ENCODE peak calls at places on chromosomes 1 and 21, in six cellular contexts. T, I, E, X, B and R are unnamed samples.

GRCh38 chr21:42366292-42367010 is at the start of gene TFF1:
- DNase-seq in T (peak; percentile 58), I (no peak), E (no peak), X (no peak), B (no peak), R (no peak)

GRCh38 chr1:162903246-162903645 is 42.3 kb upstream of the CCDC190 start:
- DNase-seq in T (no peak), I (no peak), E (no peak), X (no peak), B (no peak), R (no peak)

GRCh38 chr1:227546055-227546454 is 17.3 kb upstream of the ZNF678 start:
- DNase-seq in T (no peak), I (no peak), E (no peak), X (no peak), B (no peak), R (no peak)

GRCh38 chr1:184945678-184946412 is 28.5 kb downstream of the NIBAN1 start:
- DNase-seq in T (no peak), I (no peak), E (peak; percentile 79), X (no peak), B (no peak), R (no peak)

GRCh38 chr1:153520818-153521476 is 14.8 kb downstream of the S100A6 start:
- DNase-seq in T (no peak), I (no peak), E (no peak), X (no peak), B (peak; percentile 32), R (no peak)

GRCh38 chr1:3963554-3963953 is 63.5 kb upstream of the C1orf174 start:
- DNase-seq in T (no peak), I (no peak), E (no peak), X (no peak), B (no peak), R (no peak)

GRCh38 chr1:116409751-116410182 is 36.7 kb downstream of the ATP1A1 start:
- DNase-seq in T (no peak), I (no peak), E (no peak), X (no peak), B (peak; percentile 74), R (no peak)

GRCh38 chr1:33387512-33388079 is 43.3 kb downstream of the PHC2 start:
- DNase-seq in T (no peak), I (no peak), E (peak; percentile 95), X (no peak), B (peak; percentile 76), R (no peak)

GRCh38 chr1:150009604-150010387 is 730 bp downstream of the OTUD7B start:
- DNase-seq in T (peak; percentile 68), I (peak; percentile 14), E (peak; percentile 94), X (peak; percentile 64), B (peak; percentile 78), R (peak; percentile 38)

GRCh38 chr1:12177999-12178441 is 11.2 kb downstream of the TNFRSF1B start:
- DNase-seq in T (peak; percentile 27), I (no peak), E (peak; percentile 94), X (peak; percentile 99), B (peak; percentile 42), R (no peak)

GRCh38 chr1:227864882-227865281 is 49.4 kb downstream of the PRSS38 start:
- DNase-seq in T (no peak), I (no peak), E (no peak), X (no peak), B (no peak), R (no peak)

GRCh38 chr1:24775348-24775747 is 30.1 kb downstream of the CLIC4 start:
- DNase-seq in T (no peak), I (no peak), E (no peak), X (no peak), B (no peak), R (no peak)

GRCh38 chr21:35136586-35137254 is 87.6 kb upstream of the RUNX1 start:
- DNase-seq in T (peak; percentile 65), I (no peak), E (peak; percentile 40), X (no peak), B (peak; percentile 82), R (no peak)

GRCh38 chr1:167860231-167860923 is 53.6 kb downstream of the ADCY10 start:
- DNase-seq in T (no peak), I (no peak), E (no peak), X (no peak), B (no peak), R (no peak)

GRCh38 chr1:51518033-51518729 is 885 bp downstream of the EPS15 start:
- DNase-seq in T (peak; percentile 58), I (peak; percentile 32), E (peak; percentile 60), X (peak; percentile 72), B (peak; percentile 48), R (peak; percentile 64)

GRCh38 chr1:68954841-68955240 is 458.0 kb upstream of the DEPDC1 start:
- DNase-seq in T (no peak), I (no peak), E (peak; percentile 30), X (no peak), B (peak; percentile 9), R (no peak)

GRCh38 chr21:14353712-14354111 is 29.2 kb downstream of the HSPA13 start:
- DNase-seq in T (no peak), I (no peak), E (no peak), X (no peak), B (no peak), R (no peak)

DNA sequence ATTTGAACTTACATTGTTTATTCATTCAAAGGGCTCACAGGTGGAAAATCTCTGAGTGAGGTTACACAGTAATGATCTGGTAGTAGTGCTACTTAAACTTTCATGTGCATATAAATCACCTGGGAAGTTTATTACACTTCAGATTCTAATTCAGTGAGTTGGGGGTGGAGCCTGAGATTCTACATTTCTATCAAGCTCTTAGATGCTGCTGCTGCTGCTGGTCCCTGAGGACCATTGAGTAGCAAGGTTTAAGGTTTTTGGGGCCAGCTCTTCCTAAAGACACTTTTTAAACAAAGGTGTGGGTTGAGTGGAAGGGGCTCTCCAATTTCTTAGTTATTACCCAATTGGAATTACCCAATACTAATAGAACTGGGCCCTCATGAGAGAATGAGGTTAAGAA is 29.6 kb downstream of the KCNA3 start:
- DNase-seq in T (no peak), I (no peak), E (no peak), X (no peak), B (no peak), R (no peak)
- H3K27me3 ChIP-seq in T (peaks cover 7% of the 10 kb centered on the region), I (no peaks in the 10 kb centered on the region), E (no peaks in the 10 kb centered on the region), X (no peaks in the 10 kb centered on the region), B (peaks cover 6% of the 10 kb centered on the region), R (peaks cover 16% of the 10 kb centered on the region)

DNA sequence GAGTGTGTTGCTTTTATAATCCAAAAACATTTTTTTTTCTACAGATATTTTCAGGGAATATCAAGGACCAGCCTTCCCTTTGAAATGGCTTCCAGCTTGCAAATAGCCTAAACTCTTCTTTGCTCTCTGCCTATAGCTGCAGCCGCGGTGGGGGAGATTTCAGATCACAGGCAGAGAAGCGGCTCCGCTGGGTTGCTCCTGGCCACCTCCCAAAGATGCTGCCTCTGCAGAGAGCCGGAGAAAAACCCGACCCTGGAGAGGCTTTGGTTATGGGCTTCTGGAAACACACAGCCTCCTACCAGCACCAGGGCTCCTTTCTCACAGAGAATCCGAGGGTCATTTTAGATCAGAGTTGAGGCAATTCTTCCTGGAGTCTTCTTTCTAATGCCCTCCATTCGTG is 18.6 kb upstream of the PAX7 start:
- DNase-seq in T (no peak), I (no peak), E (no peak), X (no peak), B (no peak), R (no peak)
- H3K4me3 ChIP-seq in T (no peak overlapping the region), I (no peak overlapping the region), E (no peak overlapping the region), X (no peak overlapping the region), B (no peak overlapping the region), R (no peak overlapping the region)

DNA sequence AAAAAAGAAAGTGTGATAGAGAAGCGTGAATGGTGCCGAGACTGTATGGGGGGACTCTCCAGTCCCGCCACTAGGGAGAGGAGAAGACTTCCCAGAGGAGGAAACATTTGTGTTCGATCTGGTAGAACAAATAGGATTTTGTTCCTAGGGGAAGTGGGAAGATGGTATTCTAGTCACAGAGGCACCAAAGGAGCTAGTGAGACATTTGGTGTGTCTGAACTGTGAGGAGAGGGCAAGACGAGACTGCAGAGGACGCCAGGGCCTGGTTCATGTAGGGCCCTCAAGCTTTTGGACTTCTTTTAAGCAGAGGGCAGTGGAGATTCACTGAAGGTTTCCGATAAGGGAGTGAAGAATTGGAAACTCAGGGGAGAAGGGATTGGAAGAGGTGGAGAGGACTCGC is 2.9 kb downstream of the BTBD19 start:
- DNase-seq in T (no peak), I (no peak), E (peak; percentile 61), X (peak; percentile 5), B (no peak), R (no peak)
- H3K27me3 ChIP-seq in T (no peaks in the 10 kb centered on the region), I (no peaks in the 10 kb centered on the region), E (no peaks in the 10 kb centered on the region), X (no peaks in the 10 kb centered on the region), B (no peaks in the 10 kb centered on the region), R (no peaks in the 10 kb centered on the region)

DNA sequence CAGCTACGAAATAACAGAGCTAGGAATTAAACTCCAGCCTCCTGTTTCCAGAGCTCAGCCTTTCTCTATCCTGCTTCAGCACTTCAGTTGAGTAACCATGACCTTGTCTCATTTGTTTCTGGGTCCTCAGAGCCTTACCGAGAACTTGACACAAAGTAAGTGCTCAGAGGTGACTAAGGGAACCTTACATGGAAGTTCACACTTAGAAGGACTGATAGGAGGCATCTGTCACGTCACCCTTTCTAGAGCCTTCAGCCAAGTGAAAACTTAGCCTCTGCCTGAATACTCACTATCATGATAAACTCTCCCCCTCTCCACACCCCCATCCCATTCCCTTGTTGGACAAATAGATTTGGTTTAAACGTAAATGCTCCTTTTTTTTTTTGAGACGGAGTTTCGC is 9.8 kb upstream of the LUZP1 start:
- DNase-seq in T (no peak), I (no peak), E (peak; percentile 82), X (no peak), B (no peak), R (no peak)
- H3K4me3 ChIP-seq in T (no peak overlapping the region), I (peak overlapping the region; percentile 61), E (peak overlapping the region; percentile 79), X (no peak overlapping the region), B (no peak overlapping the region), R (no peak overlapping the region)

GRCh38 chr1:206145771-206146290 is 28.6 kb upstream of the AVPR1B start:
- DNase-seq in T (no peak), I (no peak), E (no peak), X (no peak), B (no peak), R (no peak)

GRCh38 chr1:206141996-206142395 is 24.8 kb upstream of the AVPR1B start:
- DNase-seq in T (no peak), I (no peak), E (no peak), X (no peak), B (no peak), R (no peak)

GRCh38 chr1:206142770-206143169 is 25.6 kb upstream of the AVPR1B start:
- DNase-seq in T (no peak), I (no peak), E (no peak), X (no peak), B (no peak), R (no peak)

GRCh38 chr1:206144605-206145004 is 27.4 kb upstream of the AVPR1B start:
- DNase-seq in T (no peak), I (no peak), E (no peak), X (no peak), B (no peak), R (no peak)

GRCh38 chr1:206143537-206144155 is 26.5 kb upstream of the AVPR1B start:
- DNase-seq in T (no peak), I (no peak), E (no peak), X (no peak), B (no peak), R (no peak)
- H3K27me3 ChIP-seq in T (peaks cover 27% of the 10 kb centered on the region), I (no peaks in the 10 kb centered on the region), E (peaks cover 59% of the 10 kb centered on the region), X (peaks cover 4% of the 10 kb centered on the region), B (peaks cover 4% of the 10 kb centered on the region), R (peaks cover 2% of the 10 kb centered on the region)

DNA sequence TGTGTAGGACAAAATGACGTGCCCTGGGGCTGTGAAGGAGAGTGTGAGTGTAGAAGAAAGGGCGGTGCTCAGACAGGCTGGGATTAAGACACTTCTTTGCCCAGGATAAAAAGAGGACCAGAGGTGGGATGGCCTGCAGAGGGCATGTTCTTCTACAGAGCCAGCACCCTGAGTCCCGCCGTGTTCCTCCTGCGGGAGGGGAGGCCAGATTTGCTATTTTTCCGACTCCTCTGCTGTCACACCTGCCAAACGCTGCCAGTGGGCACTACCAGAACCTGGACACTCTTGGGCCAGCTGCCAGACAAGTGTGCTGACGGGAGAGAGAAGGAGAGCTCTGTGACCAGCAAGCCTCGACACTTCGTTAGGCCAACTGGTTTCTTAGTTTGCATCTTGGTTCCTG is 206.4 kb downstream of the PLD5 start:
- DNase-seq in T (no peak), I (no peak), E (no peak), X (no peak), B (no peak), R (peak; percentile 81)
- H3K4me3 ChIP-seq in T (no peak overlapping the region), I (no peak overlapping the region), E (no peak overlapping the region), X (no peak overlapping the region), B (no peak overlapping the region), R (no peak overlapping the region)